ENCODE peak calls at places on chromosomes 4 and X, in seven cellular contexts. G is heart left ventricle, V is AG04450, S is A549, J is choroid plexus epithelial cell, D is brain microvascular endothelial cell, K is tibial nerve. C is an unnamed sample.

GRCh38 chrX:56798866-56799864 is 70.1 kb downstream of the NBDY start:
- DNase-seq in G (no peak), V (no peak), S (no peak), J (no peak), D (no peak), K (no peak), C (no peak)

GRCh38 chr4:123896446-123897071 is 500.0 kb downstream of the SPRY1 start:
- DNase-seq in G (no peak), V (no peak), S (no peak), J (peak), D (no peak), K (no peak), C (peak)

GRCh38 chrX:8927066-8927465 is 106.9 kb downstream of the FAM9B start:
- DNase-seq in G (no peak), V (no peak), S (no peak), J (no peak), D (no peak), K (no peak), C (no peak)

GRCh38 chrX:13364230-13364629 is 44.4 kb upstream of the ATXN3L start:
- DNase-seq in G (no peak), V (no peak), S (no peak), J (no peak), D (no peak), K (no peak), C (no peak)

GRCh38 chr4:183349673-183350072 is 27.4 kb upstream of the CLDN24 start:
- DNase-seq in G (no peak), V (no peak), S (no peak), J (peak), D (no peak), K (no peak), C (no peak)

GRCh38 chr4:39987505-39987904 is 9.8 kb upstream of the PDS5A start:
- DNase-seq in G (no peak), V (no peak), S (no peak), J (no peak), D (no peak), K (no peak), C (no peak)

GRCh38 chr4:87679449-87680169 is 29.5 kb downstream of the DMP1 start:
- DNase-seq in G (peak), V (peak), S (peak), J (peak), D (peak), K (no peak), C (peak)

GRCh38 chrX:25076941-25077500 is 61.3 kb upstream of the ARX start:
- DNase-seq in G (no peak), V (no peak), S (no peak), J (no peak), D (no peak), K (no peak), C (no peak)

GRCh38 chr4:75434105-75434504 is 80.1 kb downstream of the RCHY1 start:
- DNase-seq in G (no peak), V (no peak), S (no peak), J (no peak), D (no peak), K (no peak), C (no peak)

GRCh38 chr4:76277667-76278066 is 26.1 kb downstream of the FAM47E start:
- DNase-seq in G (no peak), V (no peak), S (no peak), J (no peak), D (no peak), K (no peak), C (no peak)

GRCh38 chr4:99504804-99505502 is 5.9 kb upstream of the C4orf17 start:
- DNase-seq in G (no peak), V (no peak), S (no peak), J (no peak), D (no peak), K (no peak), C (no peak)

GRCh38 chrX:41010188-41010846 is 74.9 kb upstream of the USP9X start:
- DNase-seq in G (peak), V (peak), S (peak), J (peak), D (peak), K (peak), C (peak)

GRCh38 chr4:180932365-180933001 is 1310.7 kb upstream of the TENM3 start:
- DNase-seq in G (no peak), V (no peak), S (no peak), J (peak), D (no peak), K (no peak), C (no peak)

GRCh38 chr4:141435446-141436225 is 200.7 kb upstream of the IL15 start:
- DNase-seq in G (no peak), V (no peak), S (no peak), J (peak), D (no peak), K (no peak), C (peak)

GRCh38 chrX:109270580-109271484 is 211.1 kb downstream of the GUCY2F start:
- DNase-seq in G (no peak), V (no peak), S (no peak), J (peak), D (peak), K (no peak), C (peak)

GRCh38 chr4:8291701-8292387 is 22.3 kb downstream of the HTRA3 start:
- DNase-seq in G (peak), V (no peak), S (no peak), J (no peak), D (no peak), K (no peak), C (no peak)

GRCh38 chrX:9907645-9908387 is 59.3 kb upstream of the CLDN34 start:
- DNase-seq in G (no peak), V (peak), S (no peak), J (peak), D (peak), K (no peak), C (peak)

GRCh38 chrX:40066700-40067099 is 31.1 kb downstream of the BCOR start:
- DNase-seq in G (no peak), V (no peak), S (no peak), J (no peak), D (no peak), K (no peak), C (no peak)

GRCh38 chrX:120456973-120457372 is 12.1 kb downstream of the LAMP2 start:
- DNase-seq in G (no peak), V (no peak), S (no peak), J (peak), D (no peak), K (no peak), C (no peak)

GRCh38 chrX:120462370-120462769 is 6.7 kb downstream of the LAMP2 start:
- DNase-seq in G (no peak), V (no peak), S (no peak), J (no peak), D (no peak), K (no peak), C (no peak)

GRCh38 chrX:120459313-120459712 is 9.8 kb downstream of the LAMP2 start:
- DNase-seq in G (no peak), V (no peak), S (no peak), J (no peak), D (no peak), K (no peak), C (no peak)

GRCh38 chrX:120453985-120454384 is 15.1 kb downstream of the LAMP2 start:
- DNase-seq in G (no peak), V (no peak), S (no peak), J (peak), D (peak), K (no peak), C (peak)

DNA sequence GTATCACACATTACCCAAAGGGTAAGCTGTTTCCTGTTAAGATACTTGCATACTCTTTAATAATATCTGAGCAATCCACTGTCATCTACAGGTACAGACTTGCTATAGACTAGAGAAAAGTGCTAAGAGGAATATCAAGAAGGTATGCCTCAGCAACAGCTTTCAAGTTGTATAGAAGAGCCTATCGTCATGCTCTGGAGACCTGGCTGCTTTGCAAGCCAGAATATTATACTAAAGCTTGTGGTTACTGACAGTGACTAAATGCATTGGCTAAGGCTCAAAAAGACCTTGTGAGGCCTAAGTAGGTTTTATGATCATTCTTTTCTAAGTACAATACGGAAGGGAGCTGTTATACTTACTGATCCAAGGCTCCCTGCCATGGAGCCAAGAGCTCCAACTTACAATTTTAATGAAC is 11.3 kb downstream of the LAMP2 start:
- DNase-seq in G (no peak), V (peak), S (no peak), J (peak), D (peak), K (no peak), C (peak)
- H3K4me3 ChIP-seq in G (no peak), V (no peak), S (no peak), J (no peak), D (no peak), K (no peak), C (no peak)

GRCh38 chrX:72609313-72609712 is 36.7 kb upstream of the HDAC8 start:
- DNase-seq in G (no peak), V (no peak), S (peak), J (peak), D (no peak), K (no peak), C (peak)
- TF ChIP-seq CTCF in G (peak), V (peak), S (peak), J (peak), D (peak), K (no peak), C (peak)

GRCh38 chr4:5839751-5840674 is 52.9 kb downstream of the CRMP1 start:
- DNase-seq in G (peak), V (no peak), S (no peak), J (no peak), D (no peak), K (no peak), C (peak)
- H3K4me3 ChIP-seq in G (peak), V (no peak), S (no peak), J (no peak), D (no peak), K (no peak), C (no peak)

DNA sequence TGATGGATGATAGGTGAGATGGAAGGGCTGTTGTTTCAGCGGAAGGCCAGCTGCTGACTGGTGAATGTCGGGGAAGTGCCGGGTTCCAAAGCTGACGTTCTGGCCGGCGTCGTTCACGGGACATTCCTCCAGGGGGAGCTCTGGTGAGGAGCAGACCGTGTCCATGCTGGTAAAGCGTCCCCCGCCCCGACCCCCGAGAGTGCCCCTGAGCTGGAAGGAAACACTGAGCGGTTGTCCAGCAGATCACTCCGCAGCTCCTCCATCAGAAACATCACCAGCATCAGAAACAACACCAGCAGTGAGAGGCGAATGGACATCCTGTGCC is 18.6 kb upstream of the ADRA2C start:
- DNase-seq in G (no peak), V (no peak), S (no peak), J (peak), D (no peak), K (no peak), C (no peak)
- TF ChIP-seq CTCF in G (peak), V (peak), S (no peak), J (peak), D (peak), K (no peak), C (peak)

C was measured in fibroblast of pulmonary artery.